ENCODE peak calls at places on chromosomes 6 and 20, in nine cellular contexts. I is body of pancreas; L is astrocyte; X is left lung; N is HCT116; T is effector memory CD4-positive, alpha-beta T cell; W is HAP-1; A is naive thymus-derived CD4-positive, alpha-beta T cell; E is adrenal gland. V is an unnamed sample.

GRCh38 chr6:137095651-137096238 is 51.0 kb upstream of the IL20RA start:
- DNase-seq in I (no peak), N (no peak), E (no peak), X (no peak), T (no peak), L (no peak), W (no peak), A (no peak), V (no peak)

GRCh38 chr6:137417411-137417810 is 76.8 kb downstream of the OLIG3 start:
- DNase-seq in I (no peak), N (no peak), A (no peak), W (no peak), X (no peak), E (no peak), L (no peak), T (no peak), V (no peak)

GRCh38 chr6:157488635-157489226 is 107.7 kb downstream of the ZDHHC14 start:
- DNase-seq in X (no peak), T (no peak), I (no peak), W (no peak), E (no peak), N (no peak), A (no peak), L (no peak), V (no peak)

GRCh38 chr6:149336529-149336928 is 19.0 kb downstream of the TAB2 start:
- DNase-seq in N (no peak), A (no peak), L (no peak), T (no peak), I (no peak), X (no peak), E (no peak), W (peak; percentile 62), V (no peak)

GRCh38 chr6:25628471-25629201 is 23.4 kb upstream of the SCGN start:
- DNase-seq in T (no peak), A (no peak), I (no peak), X (no peak), E (no peak), N (no peak), W (no peak), L (no peak), V (no peak)

GRCh38 chr20:17735959-17736621 is 36.3 kb downstream of the BANF2 start:
- DNase-seq in N (no peak), L (peak; percentile 18), E (no peak), W (no peak), X (no peak), T (no peak), I (no peak), A (no peak), V (no peak)

GRCh38 chr6:46994933-46995332 is 47.2 kb downstream of the ADGRF1 start:
- DNase-seq in E (no peak), X (no peak), I (no peak), T (no peak), A (no peak), N (no peak), L (no peak), W (no peak), V (no peak)

GRCh38 chr6:79119217-79119616 is 41.2 kb upstream of the PHIP start:
- DNase-seq in A (no peak), E (no peak), T (no peak), L (no peak), N (no peak), I (no peak), X (no peak), W (no peak), V (no peak)

GRCh38 chr6:14804001-14804401 is 441.9 kb upstream of the JARID2 start:
- DNase-seq in E (peak; percentile 7), I (no peak), T (no peak), W (no peak), L (no peak), A (no peak), N (no peak), X (no peak), V (no peak)

GRCh38 chr20:57658447-57659130 is 38.4 kb upstream of the ZBP1 start:
- DNase-seq in X (peak; percentile 29), I (no peak), N (no peak), L (no peak), A (no peak), T (no peak), W (no peak), E (no peak), V (peak; percentile 46)

GRCh38 chr20:2610941-2611720 is 41.3 kb upstream of the NOP56 start:
- DNase-seq in E (no peak), A (no peak), I (no peak), X (no peak), T (no peak), W (no peak), L (no peak), N (no peak), V (no peak)

GRCh38 chr6:29014729-29015608 is 9.9 kb upstream of the ZNF311 start:
- DNase-seq in W (no peak), E (no peak), N (no peak), A (no peak), X (no peak), I (no peak), T (no peak), L (peak; percentile 39), V (no peak)

GRCh38 chr6:1644516-1644915 is 34.8 kb downstream of the FOXC1 start:
- DNase-seq in T (no peak), L (no peak), E (no peak), W (no peak), X (no peak), I (no peak), A (no peak), N (no peak), V (no peak)

GRCh38 chr20:52105045-52105572 is 86.5 kb downstream of the ZFP64 start:
- DNase-seq in A (no peak), T (no peak), W (no peak), E (peak; percentile 21), X (no peak), L (peak; percentile 44), I (peak; percentile 18), N (no peak), V (no peak)

DNA sequence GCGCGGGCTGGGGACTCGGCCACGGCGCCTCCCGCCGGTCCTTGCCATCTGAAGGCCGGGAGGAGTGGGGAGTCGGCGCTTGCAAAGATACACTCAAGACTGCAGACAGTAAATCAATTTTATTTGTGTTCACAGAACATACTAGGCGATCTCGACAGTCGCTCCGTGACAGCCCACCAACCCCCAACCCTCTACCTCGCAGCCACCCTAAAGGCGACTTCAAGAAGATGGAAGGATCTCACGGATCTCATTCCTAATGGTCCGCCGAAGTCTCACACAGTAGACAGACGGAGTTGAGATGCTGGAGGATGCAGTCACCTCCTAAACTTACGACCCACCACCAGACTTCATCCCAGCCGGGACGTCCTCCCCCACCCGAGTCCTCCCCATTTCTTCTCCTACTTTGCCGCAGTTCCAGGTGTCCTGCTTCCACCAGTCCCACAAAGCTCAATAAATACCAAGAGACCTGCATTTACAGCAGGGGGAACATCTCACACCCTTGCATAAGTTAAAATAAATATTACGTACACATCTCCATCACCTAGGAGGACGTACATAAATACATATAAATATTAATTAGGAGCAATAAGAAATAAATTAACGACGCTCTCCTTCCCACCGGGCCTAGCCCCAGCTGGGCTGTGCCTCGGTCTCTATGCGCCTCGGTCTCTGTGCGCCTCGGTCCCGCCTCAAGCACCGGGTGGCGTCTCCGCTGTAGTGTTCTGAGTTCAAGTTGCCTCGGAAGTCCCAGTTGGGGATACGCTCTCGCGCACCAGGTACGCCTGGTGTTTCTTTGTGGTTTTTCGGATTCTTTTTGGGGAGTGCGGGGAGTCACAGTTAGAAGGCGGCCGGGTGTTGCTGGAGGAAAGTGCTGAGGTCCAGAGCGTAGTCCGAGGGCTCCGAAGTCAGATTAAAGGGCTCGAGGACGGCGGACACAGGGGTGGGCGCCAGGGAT is 889 bp upstream of the FLOT1 start:
- DNase-seq in W (no peak), A (peak; percentile 44), T (no peak), I (no peak), E (no peak), N (no peak), X (peak; percentile 63), L (no peak), V (no peak)
- H3K4me1 ChIP-seq in W (peaks cover 10% of the 10 kb centered on the region), A (peaks cover 20% of the 10 kb centered on the region), T (peaks cover 19% of the 10 kb centered on the region), I (peaks cover 56% of the 10 kb centered on the region), E (peaks cover 28% of the 10 kb centered on the region), N (peaks cover 43% of the 10 kb centered on the region), X (peaks cover 16% of the 10 kb centered on the region), L (peaks cover 32% of the 10 kb centered on the region), V (peaks cover 53% of the 10 kb centered on the region)

GRCh38 chr20:50514035-50514337 is 3.8 kb downstream of the PTPN1 start:
- DNase-seq in I (no peak), N (no peak), T (no peak), E (no peak), X (no peak), W (no peak), A (no peak), L (no peak), V (no peak)
- H3K4me1 ChIP-seq in I (peaks cover 38% of the 10 kb centered on the region), N (peaks cover 14% of the 10 kb centered on the region), T (peaks cover 49% of the 10 kb centered on the region), E (peaks cover 42% of the 10 kb centered on the region), X (peaks cover 44% of the 10 kb centered on the region), W (peaks cover 62% of the 10 kb centered on the region), A (peaks cover 65% of the 10 kb centered on the region), L (peaks cover 58% of the 10 kb centered on the region), V (no peaks in the 10 kb centered on the region)

DNA sequence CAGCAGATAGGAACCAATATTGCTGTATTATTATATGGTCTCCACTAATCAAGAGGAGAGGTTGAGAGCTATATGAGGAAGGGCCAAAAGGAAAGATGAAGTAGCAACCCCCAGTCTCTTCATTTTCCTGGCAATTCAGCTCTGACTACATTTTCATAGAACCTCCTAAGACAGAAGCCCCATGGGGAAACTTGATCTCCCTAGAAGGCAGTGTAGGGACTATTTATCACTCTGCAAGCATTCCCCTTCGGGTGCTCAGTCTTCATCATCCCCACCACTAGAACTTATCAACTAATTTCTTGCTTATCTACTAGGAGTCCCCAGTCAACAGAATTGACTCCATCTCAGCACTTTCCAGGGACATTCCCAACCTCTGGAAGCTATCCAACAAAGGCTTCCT is 25.5 kb upstream of the ITCH start:
- DNase-seq in N (no peak), L (no peak), T (no peak), I (no peak), E (no peak), A (no peak), X (no peak), W (no peak), V (no peak)
- H3K4me1 ChIP-seq in N (peaks cover 17% of the 10 kb centered on the region), L (peaks cover 9% of the 10 kb centered on the region), T (no peaks in the 10 kb centered on the region), I (no peaks in the 10 kb centered on the region), E (no peaks in the 10 kb centered on the region), A (peaks cover 11% of the 10 kb centered on the region), X (no peaks in the 10 kb centered on the region), W (no peaks in the 10 kb centered on the region), V (no peaks in the 10 kb centered on the region)

GRCh38 chr6:36245572-36246031 is 24.3 kb upstream of the PNPLA1 start:
- DNase-seq in I (peak; percentile 28), T (no peak), A (no peak), N (no peak), E (peak; percentile 37), W (no peak), L (no peak), X (no peak), V (no peak)

GRCh38 chr6:36244641-36245280 is 25.1 kb upstream of the PNPLA1 start:
- DNase-seq in X (no peak), L (no peak), N (peak; percentile 23), W (no peak), A (no peak), T (no peak), E (no peak), I (no peak), V (no peak)

GRCh38 chr6:36241728-36242127 is 28.1 kb upstream of the PNPLA1 start:
- DNase-seq in N (no peak), X (no peak), E (no peak), W (no peak), A (no peak), I (no peak), T (no peak), L (no peak), V (no peak)

GRCh38 chr6:36242161-36242560 is 27.7 kb upstream of the PNPLA1 start:
- DNase-seq in L (no peak), I (no peak), X (no peak), E (no peak), A (no peak), T (no peak), N (no peak), W (no peak), V (no peak)

GRCh38 chr6:36243562-36244212 is 26.2 kb upstream of the PNPLA1 start:
- DNase-seq in I (no peak), A (no peak), L (no peak), E (no peak), X (no peak), T (no peak), W (no peak), N (no peak), V (no peak)
- H3K4me1 ChIP-seq in I (peaks cover 9% of the 10 kb centered on the region), A (no peaks in the 10 kb centered on the region), L (peaks cover 6% of the 10 kb centered on the region), E (no peaks in the 10 kb centered on the region), X (no peaks in the 10 kb centered on the region), T (no peaks in the 10 kb centered on the region), W (peaks cover 9% of the 10 kb centered on the region), N (no peaks in the 10 kb centered on the region), V (no peaks in the 10 kb centered on the region)

V was measured in right atrium auricular region.